ENCODE peak calls at places on chromosomes 5 and 9, in nine cellular contexts. L, K, S, P, H, V, Y, T and A are unnamed samples.
A peak's percentile ranks its signal among the peaks of the same experiment; 100 is the strongest.

GRCh38 chr5:126455728-126456127 is 32.5 kb downstream of the GRAMD2B start:
- DNase-seq in L (no peak), V (no peak), P (no peak), T (no peak), S (no peak), K (no peak), H (no peak), Y (no peak), A (no peak)

GRCh38 chr5:72244862-72245371 is 75.1 kb downstream of the MRPS27 start:
- DNase-seq in K (no peak), V (peak; percentile 57), H (peak; percentile 60), S (peak; percentile 57), T (peak; percentile 61), Y (peak; percentile 71), P (peak; percentile 45), L (no peak), A (no peak)

GRCh38 chr9:9912459-9912858 is 700.3 kb downstream of the PTPRD start:
- DNase-seq in L (no peak), P (no peak), K (no peak), S (peak; percentile 34), V (no peak), H (no peak), T (no peak), Y (no peak), A (no peak)

GRCh38 chr5:151195622-151196021 is 28.3 kb downstream of the CCDC69 start:
- DNase-seq in P (peak; percentile 20), Y (peak; percentile 86), S (no peak), L (no peak), T (no peak), K (no peak), V (no peak), H (no peak), A (no peak)

GRCh38 chr5:77305921-77306320 is 95.4 kb downstream of the PDE8B start:
- DNase-seq in Y (peak; percentile 94), P (no peak), T (no peak), S (no peak), V (no peak), H (peak; percentile 60), K (no peak), L (no peak), A (no peak)

GRCh38 chr9:116234091-116234490 is 80.5 kb downstream of the PAPPA start:
- DNase-seq in H (peak; percentile 96), P (no peak), V (no peak), L (no peak), K (no peak), T (no peak), S (peak; percentile 78), Y (peak; percentile 97), A (no peak)

GRCh38 chr5:9445989-9446388 is 99.9 kb downstream of the SEMA5A start:
- DNase-seq in V (no peak), T (no peak), K (no peak), S (no peak), L (no peak), H (no peak), P (no peak), Y (no peak), A (no peak)

GRCh38 chr9:19379697-19380046 is 364 bp downstream of the RPS6 start:
- DNase-seq in Y (peak; percentile 30), P (no peak), T (peak; percentile 54), K (no peak), V (no peak), L (no peak), S (peak; percentile 24), H (no peak), A (no peak)

GRCh38 chr5:98928802-98929122 is at the start of gene CHD1:
- DNase-seq in H (peak; percentile 99), P (peak; percentile 95), Y (peak; percentile 98), T (peak; percentile 99), K (peak; percentile 96), S (peak; percentile 97), L (peak; percentile 96), V (peak; percentile 96), A (peak; percentile 92)

GRCh38 chr5:55063220-55063863 is 39.1 kb upstream of the GZMA start:
- DNase-seq in H (peak; percentile 42), S (peak; percentile 79), P (no peak), T (no peak), V (no peak), K (no peak), L (no peak), Y (peak; percentile 12), A (no peak)

GRCh38 chr9:89983411-89983810 is 378.6 kb downstream of the GADD45G start:
- DNase-seq in K (no peak), P (no peak), L (no peak), S (peak; percentile 70), Y (no peak), H (no peak), T (no peak), V (no peak), A (no peak)

GRCh38 chr5:17978954-17979353 is 344.7 kb downstream of the TAF11L14 start:
- DNase-seq in H (no peak), V (no peak), K (no peak), T (no peak), P (no peak), L (no peak), S (no peak), Y (no peak), A (no peak)

GRCh38 chr5:57482671-57483106 is at the start of gene ACTBL2:
- DNase-seq in Y (peak; percentile 77), K (no peak), H (peak; percentile 51), P (no peak), S (peak; percentile 96), T (no peak), L (no peak), V (no peak), A (no peak)

DNA sequence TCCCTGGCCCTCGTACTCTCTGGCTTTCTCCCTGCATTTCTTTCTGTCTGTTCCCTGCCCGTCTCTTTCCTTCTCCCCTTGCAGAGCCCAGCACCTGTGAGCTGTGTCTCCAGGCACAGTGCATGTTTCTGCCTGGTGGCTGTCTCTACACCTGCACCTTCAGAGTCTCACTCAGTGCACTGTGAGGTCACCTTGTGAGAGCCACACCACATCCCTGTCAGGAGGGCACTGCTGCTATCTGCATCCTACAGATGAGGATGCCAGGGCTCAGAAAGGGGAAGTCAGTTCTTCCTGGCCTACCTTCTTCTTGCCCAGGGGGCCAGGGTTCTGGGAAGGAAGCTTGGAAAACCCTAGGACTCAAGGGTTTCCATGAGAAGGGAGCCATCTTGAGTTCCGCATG is 69.7 kb upstream of the NEURL1B start:
- DNase-seq in K (no peak), Y (no peak), S (no peak), T (no peak), P (no peak), V (no peak), H (no peak), L (no peak), A (no peak)
- TF ChIP-seq CTCF in K (no peak), Y (no peak), S (no peak), T (no peak), P (no peak), V (no peak), H (no peak), L (no peak), A (no peak)

GRCh38 chr5:10456583-10457562 is 15.2 kb downstream of the ROPN1L start:
- DNase-seq in K (no peak), P (no peak), S (peak; percentile 64), Y (peak; percentile 55), T (no peak), H (peak; percentile 63), V (no peak), L (peak; percentile 30), A (no peak)
- TF ChIP-seq CTCF in K (no peak), P (no peak), S (no peak), Y (no peak), T (no peak), H (no peak), V (no peak), L (no peak), A (no peak)

DNA sequence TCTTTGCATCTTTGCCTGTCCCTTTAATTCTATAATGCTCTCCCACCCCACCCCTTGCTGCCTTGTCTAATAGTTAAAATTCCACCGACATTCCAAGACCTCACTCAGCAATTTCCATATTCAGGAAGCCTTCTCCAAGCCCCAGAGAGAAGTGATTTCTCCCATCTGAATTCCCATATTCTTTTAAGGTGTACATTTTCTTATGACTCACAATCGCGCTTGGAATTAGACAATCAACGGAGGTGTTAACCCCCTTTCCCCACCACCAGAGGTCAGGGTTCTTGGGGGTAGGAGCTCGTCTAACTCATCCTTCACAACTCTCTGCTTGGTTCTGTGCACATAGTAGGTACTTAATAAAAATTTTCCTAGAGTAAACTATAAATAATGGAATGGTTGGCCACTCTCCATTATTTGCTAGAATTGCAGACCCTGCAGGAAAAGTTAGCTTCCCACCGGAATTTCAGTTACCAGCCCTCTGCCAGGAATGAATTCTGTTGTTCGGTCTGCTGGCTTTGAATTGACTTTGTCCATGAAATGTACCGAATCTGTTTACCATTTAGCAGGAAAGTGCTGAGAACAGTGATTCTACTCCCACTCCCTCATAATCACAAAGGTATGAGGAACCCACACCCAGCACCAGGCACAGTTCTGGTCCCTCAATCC is 5.0 kb downstream of the KCNIP1 start:
- DNase-seq in S (no peak), L (no peak), H (no peak), Y (no peak), V (no peak), K (no peak), T (no peak), P (no peak), A (no peak)
- TF ChIP-seq CTCF in S (no peak), L (no peak), H (no peak), Y (no peak), V (peak; percentile 68), K (no peak), T (no peak), P (no peak), A (no peak)

GRCh38 chr5:158013939-158014338 is 155.0 kb upstream of the CLINT1 start:
- DNase-seq in Y (peak; percentile 62), P (peak; percentile 45), V (peak; percentile 75), L (no peak), K (no peak), T (peak; percentile 21), S (peak; percentile 64), H (no peak), A (peak; percentile 9)
- TF ChIP-seq CTCF in Y (peak; percentile 67), P (peak; percentile 36), V (peak; percentile 75), L (peak; percentile 10), K (peak; percentile 58), T (peak; percentile 32), S (peak; percentile 70), H (peak; percentile 41), A (no peak)

GRCh38 chr5:440413-441180 is 2.4 kb upstream of the EXOC3 start:
- DNase-seq in T (no peak), L (no peak), S (no peak), K (no peak), V (peak; percentile 7), H (no peak), Y (peak; percentile 13), P (no peak), A (no peak)

GRCh38 chr5:438481-438981 is 4.4 kb upstream of the EXOC3 start:
- DNase-seq in P (no peak), T (no peak), L (no peak), K (no peak), Y (no peak), S (no peak), H (no peak), V (peak; percentile 18), A (no peak)

GRCh38 chr5:439636-440035 is 3.3 kb upstream of the EXOC3 start:
- DNase-seq in Y (no peak), S (no peak), H (no peak), L (no peak), K (no peak), V (peak; percentile 15), P (no peak), T (no peak), A (no peak)

GRCh38 chr5:437281-437771 is 5.7 kb upstream of the EXOC3 start:
- DNase-seq in T (no peak), H (no peak), P (no peak), K (no peak), L (no peak), Y (no peak), S (no peak), V (peak; percentile 10), A (no peak)

GRCh38 chr5:439181-439580 is 3.8 kb upstream of the EXOC3 start:
- DNase-seq in V (peak; percentile 7), S (no peak), T (no peak), L (no peak), Y (no peak), P (no peak), H (no peak), K (no peak), A (no peak)
- TF ChIP-seq CTCF in V (no peak), S (no peak), T (no peak), L (no peak), Y (no peak), P (no peak), H (no peak), K (no peak), A (no peak)